ENCODE peak calls at places on chromosome 7, in ten cellular contexts. I is CD8-positive, alpha-beta T cell; K is neural progenitor cell; M is PC-3; T is CD4-positive, alpha-beta memory T cell; L is upper lobe of right lung; Q is cardiac muscle cell; O is A549; R is fibroblast of lung; V is lung. E is an unnamed sample. For H3K4me1, the result is how much of the 10 kb centered on the place peaks cover.

GRCh38 chr7:2717293-2717904 is 29.4 kb downstream of the AMZ1 start:
- DNase-seq in V (no peak), Q (peak), O (no peak), T (no peak), K (no peak), I (no peak), R (peak), M (no peak), L (peak), E (no peak)

GRCh38 chr7:832292-832967 is at the start of gene SUN1:
- DNase-seq in K (no peak), M (peak), O (peak), T (peak), I (peak), R (peak), V (no peak), L (no peak), Q (peak), E (peak)

GRCh38 chr7:80937336-80937735 is 18.5 kb upstream of the SEMA3C start:
- DNase-seq in R (no peak), L (no peak), M (no peak), T (no peak), Q (peak), I (no peak), V (no peak), K (no peak), O (no peak), E (no peak)

GRCh38 chr7:136551618-136552017 is 316.8 kb upstream of the CHRM2 start:
- DNase-seq in L (no peak), V (no peak), M (no peak), T (no peak), O (no peak), Q (no peak), I (no peak), R (no peak), K (no peak), E (no peak)

GRCh38 chr7:87513735-87514319 is 38.3 kb upstream of the ABCB4 start:
- DNase-seq in L (no peak), K (peak), V (no peak), T (no peak), I (no peak), R (no peak), M (no peak), O (no peak), Q (no peak), E (no peak)

GRCh38 chr7:134368851-134369533 is 52.3 kb upstream of the SLC35B4 start:
- DNase-seq in M (peak), K (no peak), T (no peak), O (peak), I (no peak), Q (no peak), R (peak), V (no peak), L (no peak), E (no peak)

GRCh38 chr7:144488977-144489376 is 85.5 kb upstream of the NOBOX start:
- DNase-seq in Q (no peak), O (no peak), R (no peak), M (no peak), L (no peak), T (no peak), K (no peak), V (no peak), I (no peak), E (no peak)

GRCh38 chr7:114857605-114858004 is 64.3 kb upstream of the MDFIC start:
- DNase-seq in T (no peak), M (no peak), L (no peak), I (no peak), K (no peak), R (no peak), V (no peak), O (no peak), Q (no peak), E (no peak)

GRCh38 chr7:33452805-33453502 is 323.6 kb downstream of the BBS9 start:
- DNase-seq in R (peak), V (no peak), M (peak), O (no peak), Q (no peak), T (no peak), K (no peak), I (no peak), L (no peak), E (no peak)

GRCh38 chr7:157527235-157527634 is 190.4 kb downstream of the DNAJB6 start:
- DNase-seq in I (no peak), L (peak), M (no peak), K (no peak), V (no peak), Q (no peak), R (no peak), T (no peak), O (no peak), E (no peak)

GRCh38 chr7:30655096-30655970 is 26.9 kb downstream of the CRHR2 start:
- DNase-seq in I (no peak), K (no peak), R (no peak), O (no peak), Q (no peak), L (peak), M (no peak), V (no peak), T (no peak), E (no peak)

GRCh38 chr7:151110941-151111645 is 24.8 kb downstream of the AGAP3 start:
- DNase-seq in I (peak), R (peak), Q (peak), M (peak), K (peak), O (peak), T (peak), L (peak), V (peak), E (peak)

GRCh38 chr7:102125127-102125561 is 161.5 kb upstream of the SH2B2 start:
- DNase-seq in M (peak), O (peak), V (peak), I (no peak), L (peak), Q (peak), T (no peak), K (peak), R (peak), E (no peak)

GRCh38 chr7:154409703-154410311 is 357.6 kb downstream of the DPP6 start:
- DNase-seq in T (no peak), V (no peak), O (no peak), K (peak), R (peak), Q (peak), M (peak), I (no peak), L (no peak), E (no peak)

GRCh38 chr7:105876964-105877601 is 684 bp upstream of the ATXN7L1 start:
- DNase-seq in Q (peak), I (peak), V (no peak), K (peak), M (peak), R (peak), L (peak), T (no peak), O (peak), E (no peak)

GRCh38 chr7:151626422-151627115 is 106.9 kb upstream of the RHEB start:
- DNase-seq in I (peak), M (peak), K (peak), Q (peak), V (peak), O (peak), R (peak), L (no peak), T (no peak), E (no peak)

GRCh38 chr7:75617634-75618234 is 121.0 kb downstream of the HIP1 start:
- DNase-seq in V (peak), R (no peak), T (peak), K (no peak), I (peak), Q (no peak), M (no peak), O (no peak), L (peak), E (peak)

GRCh38 chr7:77631820-77632219 is 64.4 kb upstream of the RSBN1L start:
- DNase-seq in R (no peak), Q (no peak), V (no peak), L (no peak), M (no peak), T (no peak), O (no peak), K (no peak), I (no peak), E (no peak)

GRCh38 chr7:2104107-2104710 is 128.5 kb downstream of the MAD1L1 start:
- DNase-seq in V (peak), O (peak), M (no peak), R (peak), T (peak), L (peak), I (peak), K (peak), Q (peak), E (peak)

GRCh38 chr7:128022631-128023532 is 8.4 kb downstream of the LRRC4 start:
- DNase-seq in L (no peak), V (no peak), R (peak), M (peak), T (no peak), K (no peak), O (no peak), Q (no peak), I (no peak), E (no peak)

GRCh38 chr7:85014936-85015335 is 171.9 kb downstream of the SEMA3D start:
- DNase-seq in T (no peak), R (no peak), O (no peak), I (no peak), Q (no peak), K (peak), V (no peak), M (no peak), L (no peak), E (no peak)

GRCh38 chr7:67484244-67484751 is 487.7 kb downstream of the TYW1 start:
- DNase-seq in R (peak), Q (peak), K (peak), O (peak), I (no peak), L (no peak), M (peak), V (peak), T (no peak), E (no peak)
- H3K4me3 ChIP-seq in R (no peak), Q (peak), K (peak), O (peak), I (no peak), L (no peak), M (no peak), V (no peak), T (no peak), E (no peak)

DNA sequence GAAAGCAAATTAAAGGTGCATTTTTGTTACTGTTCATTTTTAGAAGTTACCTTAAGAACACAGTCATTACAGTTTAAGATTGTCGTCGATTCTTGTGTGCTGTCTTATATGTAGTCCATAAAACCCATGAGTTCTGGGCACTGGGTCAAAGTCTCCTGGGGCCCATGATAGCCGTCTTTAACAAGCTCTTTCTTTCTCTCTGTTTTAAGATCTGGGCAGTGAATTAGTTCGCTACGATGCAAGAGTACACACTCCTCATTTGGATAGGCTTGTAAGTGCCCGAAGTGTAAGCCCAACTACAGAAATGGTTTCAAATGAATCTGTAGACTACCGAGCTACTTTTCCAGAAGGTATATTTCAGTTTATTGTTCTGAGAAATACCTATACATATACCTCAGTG is 90.7 kb upstream of the CAPZA2 start:
- DNase-seq in L (no peak), O (no peak), I (no peak), V (no peak), Q (no peak), K (no peak), M (no peak), T (no peak), R (no peak), E (no peak)
- H3K27ac ChIP-seq in L (no peak), O (peak), I (no peak), V (no peak), Q (no peak), K (no peak), M (peak), T (no peak), R (no peak), E (no peak)

GRCh38 chr7:44970521-44971051 is 8.2 kb downstream of the MYO1G start:
- DNase-seq in Q (no peak), O (no peak), L (peak), K (no peak), M (no peak), V (no peak), R (no peak), T (no peak), I (no peak), E (no peak)

GRCh38 chr7:44972562-44972961 is 6.3 kb downstream of the MYO1G start:
- DNase-seq in I (no peak), M (no peak), O (no peak), R (no peak), Q (no peak), K (no peak), L (peak), T (no peak), V (no peak), E (no peak)

GRCh38 chr7:44971188-44971907 is 7.5 kb downstream of the MYO1G start:
- DNase-seq in V (no peak), Q (no peak), R (no peak), O (no peak), K (no peak), T (no peak), I (no peak), M (no peak), L (peak), E (no peak)

GRCh38 chr7:44973610-44974401 is 5.0 kb downstream of the MYO1G start:
- DNase-seq in M (no peak), T (peak), Q (no peak), V (peak), R (no peak), I (peak), L (peak), O (no peak), K (peak), E (peak)

DNA sequence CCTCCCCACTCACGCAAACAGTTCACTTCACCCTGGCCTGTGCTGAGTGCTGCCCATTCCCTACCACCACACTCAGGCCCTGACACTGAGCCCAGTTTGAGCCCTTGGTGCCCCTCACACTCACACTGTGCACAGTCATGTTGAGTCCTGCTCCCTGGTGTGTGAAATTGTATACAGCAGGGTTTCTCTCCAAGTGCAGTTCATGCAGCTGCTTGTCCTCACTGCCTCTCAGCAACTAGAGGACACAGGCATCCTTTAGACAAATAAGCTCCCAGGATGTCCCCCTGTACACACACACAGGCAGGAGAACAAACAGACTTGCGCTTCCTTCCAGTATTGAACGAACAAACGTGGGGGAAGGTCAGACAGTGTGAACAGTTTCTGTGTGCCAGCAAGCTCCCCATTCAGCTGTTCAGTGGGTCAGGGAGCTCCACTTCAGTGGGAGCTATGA is 6.8 kb downstream of the MYO1G start:
- DNase-seq in M (no peak), V (no peak), K (no peak), L (no peak), O (no peak), Q (no peak), R (no peak), T (no peak), I (no peak), E (no peak)
- H3K4me1 ChIP-seq in M (under half), V (under half), K (under half), L (under half), O (under half), Q (under half), R (under half), T (under half), I (under half), E (under half)

DNA sequence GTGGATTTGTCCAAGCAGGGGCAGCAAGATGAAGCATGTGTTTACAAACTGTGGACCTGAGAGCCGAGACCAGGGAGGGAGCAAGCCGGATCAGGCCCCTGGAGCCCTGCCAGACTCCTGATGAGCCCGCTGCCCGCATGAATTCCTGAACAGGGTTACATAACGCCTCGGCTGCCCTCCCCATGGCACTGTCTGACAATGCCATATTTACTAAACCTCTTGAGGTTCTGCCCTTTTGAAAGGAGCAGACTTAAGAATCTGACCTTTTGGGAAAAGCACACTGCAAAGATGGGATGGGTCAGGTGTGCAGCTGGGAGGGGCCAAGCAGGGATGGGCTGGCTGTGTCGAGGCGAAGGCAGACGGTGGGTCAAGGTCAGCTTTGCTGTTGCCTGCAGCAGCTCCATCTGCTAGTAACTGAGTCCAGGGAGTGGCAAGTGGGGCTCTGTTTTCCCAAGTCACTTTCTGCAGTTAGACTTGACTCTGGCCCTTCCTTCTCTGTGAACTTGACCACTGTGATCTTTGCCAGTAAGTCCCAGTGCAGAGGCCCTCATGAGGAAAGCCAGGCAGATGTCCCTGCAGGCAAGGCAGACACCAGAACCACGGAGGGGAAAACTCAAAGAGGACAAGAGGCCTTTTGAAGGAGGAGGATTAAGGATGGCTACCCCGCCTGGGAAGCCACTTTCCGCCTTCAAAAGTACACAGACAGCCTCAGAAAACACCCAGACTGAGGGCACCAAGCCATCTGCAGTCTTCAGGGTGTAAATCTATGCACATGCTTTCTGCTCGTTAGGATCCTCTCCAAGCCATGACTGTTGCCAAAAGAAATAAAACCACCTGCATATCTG is 175.8 kb downstream of the TNS3 start:
- DNase-seq in R (peak), T (no peak), I (no peak), V (peak), K (no peak), Q (no peak), O (no peak), M (no peak), L (peak), E (no peak)
- H3K4me3 ChIP-seq in R (no peak), T (no peak), I (no peak), V (no peak), K (no peak), Q (no peak), O (no peak), M (no peak), L (peak), E (no peak)

DNA sequence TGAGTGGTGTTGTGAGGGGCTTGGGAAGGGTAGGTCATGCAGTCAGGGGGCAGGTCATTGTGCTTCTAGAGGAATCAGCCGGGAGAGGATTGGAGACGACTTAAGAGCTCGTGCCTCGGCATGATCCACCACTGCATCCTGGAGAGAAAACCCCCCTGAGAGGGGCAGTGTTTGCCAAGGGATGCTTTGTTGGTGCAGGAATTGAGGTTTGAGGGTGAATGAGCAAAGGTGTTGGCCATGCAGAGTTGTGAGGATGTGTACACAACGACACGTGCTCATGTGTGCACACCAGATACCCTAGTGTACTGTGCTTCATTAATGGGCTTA is 85.6 kb upstream of the ANLN start:
- DNase-seq in K (no peak), Q (no peak), O (no peak), M (no peak), T (no peak), L (no peak), I (no peak), R (no peak), V (no peak), E (no peak)
- H3K27ac ChIP-seq in K (no peak), Q (peak), O (peak), M (peak), T (no peak), L (peak), I (no peak), R (no peak), V (peak), E (no peak)

DNA sequence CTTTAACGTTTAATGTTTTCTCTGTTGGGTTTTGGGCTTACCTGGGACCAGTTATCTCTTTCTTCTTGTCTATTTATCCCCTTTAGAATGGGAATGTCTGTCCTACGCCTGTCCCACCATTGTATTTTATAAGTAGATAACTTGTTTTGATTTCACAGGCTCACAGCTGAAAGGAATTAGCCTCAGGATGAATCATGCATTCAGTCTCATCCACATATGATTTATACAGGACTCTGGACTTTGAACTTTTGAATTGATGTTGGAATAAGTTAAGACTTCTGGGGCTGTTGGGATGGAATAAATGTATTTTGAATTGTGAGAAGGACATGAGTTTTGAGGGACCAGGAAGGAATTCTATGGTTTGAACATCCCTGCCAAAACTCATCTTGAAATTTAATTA is 112.7 kb downstream of the AMPH start:
- DNase-seq in O (no peak), R (no peak), Q (no peak), M (no peak), K (no peak), I (no peak), L (no peak), V (no peak), T (no peak), E (no peak)
- H3K4me1 ChIP-seq in O (under half), R (under half), Q (under half), M (under half), K (under half), I (under half), L (under half), V (under half), T (under half), E (under half)

GRCh38 chr7:116212859-116213258 is 2.5 kb downstream of the TES start:
- DNase-seq in Q (no peak), L (no peak), K (no peak), I (no peak), R (peak), M (peak), T (no peak), V (no peak), O (no peak), E (no peak)

GRCh38 chr7:116210345-116211005 is at the start of gene TES:
- DNase-seq in V (peak), L (peak), T (peak), R (peak), O (peak), I (peak), Q (peak), K (peak), M (peak), E (peak)

GRCh38 chr7:116213361-116214155 is 3.2 kb downstream of the TES start:
- DNase-seq in T (no peak), R (peak), L (no peak), Q (no peak), M (no peak), I (no peak), O (no peak), K (no peak), V (no peak), E (no peak)

GRCh38 chr7:116211006-116211912 is 920 bp downstream of the TES start:
- DNase-seq in V (peak), L (peak), T (peak), K (peak), M (peak), Q (peak), I (peak), O (peak), R (peak), E (peak)

GRCh38 chr7:116211913-116212596 is 1.7 kb downstream of the TES start:
- DNase-seq in I (no peak), Q (no peak), L (no peak), K (no peak), T (no peak), V (no peak), M (no peak), R (peak), O (no peak), E (no peak)
- H3K4me3 ChIP-seq in I (peak), Q (peak), L (peak), K (no peak), T (peak), V (no peak), M (peak), R (peak), O (peak), E (peak)

DNA sequence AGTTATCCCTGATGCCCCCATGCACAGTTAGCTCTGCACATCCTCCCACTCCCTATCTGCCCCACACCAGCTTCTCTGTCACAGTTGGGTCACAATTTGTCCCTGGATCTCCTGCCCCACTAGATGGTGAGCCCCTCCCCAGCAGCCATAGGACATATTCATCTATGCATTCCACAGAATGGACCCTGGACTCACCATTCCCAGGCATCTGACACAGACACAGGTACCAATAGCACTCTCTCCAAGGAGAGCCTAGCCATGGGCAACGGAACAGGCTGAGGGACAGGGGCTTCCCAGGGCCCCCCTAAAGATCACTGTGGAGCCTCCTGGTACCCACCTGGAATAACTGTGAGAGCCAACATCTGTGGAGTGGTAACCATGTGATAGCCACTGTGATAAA is 34.7 kb upstream of the EEPD1 start:
- DNase-seq in O (no peak), I (no peak), L (no peak), Q (no peak), K (no peak), R (no peak), M (no peak), T (no peak), V (no peak), E (no peak)
- H3K27ac ChIP-seq in O (peak), I (no peak), L (no peak), Q (no peak), K (no peak), R (no peak), M (no peak), T (no peak), V (no peak), E (no peak)